ENCODE peak calls at places on chromosomes 3 and 15, in six cellular contexts. Y, B, U, I, O and G are unnamed samples.

GRCh38 chr3:192091831-192092230 is 630.9 kb downstream of the PYDC2 start:
- DNase-seq in Y (no peak), B (no peak), U (no peak), I (no peak), O (no peak), G (no peak)

GRCh38 chr15:59335197-59335786 is 37.4 kb downstream of the MYO1E start:
- DNase-seq in Y (no peak), B (no peak), U (no peak), I (no peak), O (no peak), G (no peak)

GRCh38 chr15:39887832-39888231 is 32.2 kb downstream of the GPR176 start:
- DNase-seq in Y (no peak), B (peak; percentile 64), U (peak; percentile 41), I (no peak), O (peak; percentile 59), G (peak; percentile 21)

GRCh38 chr15:74245342-74245931 is 9.3 kb downstream of the CCDC33 start:
- DNase-seq in Y (no peak), B (no peak), U (no peak), I (no peak), O (no peak), G (no peak)

GRCh38 chr15:71055461-71055860 is 59.8 kb upstream of the THSD4 start:
- DNase-seq in Y (no peak), B (no peak), U (no peak), I (no peak), O (no peak), G (no peak)

GRCh38 chr3:57158813-57159678 is 6.1 kb downstream of the IL17RD start:
- DNase-seq in Y (peak; percentile 74), B (peak; percentile 28), U (no peak), I (no peak), O (no peak), G (no peak)

GRCh38 chr15:61037031-61037430 is 192.1 kb downstream of the RORA start:
- DNase-seq in Y (no peak), B (no peak), U (no peak), I (no peak), O (no peak), G (no peak)

GRCh38 chr3:196650740-196651311 is 11.3 kb downstream of the NRROS start:
- DNase-seq in Y (no peak), B (no peak), U (peak; percentile 75), I (no peak), O (peak; percentile 53), G (peak; percentile 93)

GRCh38 chr3:16741890-16742289 is 136.7 kb upstream of the DAZL start:
- DNase-seq in Y (no peak), B (no peak), U (no peak), I (no peak), O (no peak), G (peak; percentile 12)

GRCh38 chr3:15368561-15369135 is 36.3 kb upstream of the SH3BP5 start:
- DNase-seq in Y (no peak), B (no peak), U (no peak), I (no peak), O (no peak), G (no peak)

GRCh38 chr3:149384911-149385321 is 7.5 kb upstream of the TM4SF1 start:
- DNase-seq in Y (no peak), B (no peak), U (no peak), I (no peak), O (peak; percentile 53), G (peak; percentile 73)

GRCh38 chr3:26920579-26920978 is 298.0 kb downstream of the LRRC3B start:
- DNase-seq in Y (no peak), B (no peak), U (no peak), I (no peak), O (no peak), G (no peak)

GRCh38 chr3:26915208-26915607 is 292.6 kb downstream of the LRRC3B start:
- DNase-seq in Y (peak; percentile 79), B (no peak), U (no peak), I (no peak), O (no peak), G (no peak)

GRCh38 chr3:26921054-26921453 is 298.5 kb downstream of the LRRC3B start:
- DNase-seq in Y (no peak), B (no peak), U (no peak), I (no peak), O (no peak), G (no peak)
- H3K4me3 ChIP-seq in Y (no peak overlapping the region), B (no peak overlapping the region), U (no peak overlapping the region), I (no peak overlapping the region), O (no peak overlapping the region), G (no peak overlapping the region)

GRCh38 chr15:77841376-77841775 is 208.7 kb upstream of the LINGO1 start:
- DNase-seq in Y (no peak), B (no peak), U (no peak), I (no peak), O (no peak), G (no peak)

GRCh38 chr15:77851086-77851485 is 218.4 kb upstream of the LINGO1 start:
- DNase-seq in Y (no peak), B (no peak), U (no peak), I (no peak), O (no peak), G (no peak)

GRCh38 chr15:77851696-77852095 is 219.0 kb upstream of the LINGO1 start:
- DNase-seq in Y (no peak), B (peak; percentile 55), U (no peak), I (no peak), O (no peak), G (peak; percentile 31)

GRCh38 chr15:77844798-77845446 is 212.2 kb upstream of the LINGO1 start:
- DNase-seq in Y (no peak), B (no peak), U (no peak), I (no peak), O (no peak), G (no peak)

DNA sequence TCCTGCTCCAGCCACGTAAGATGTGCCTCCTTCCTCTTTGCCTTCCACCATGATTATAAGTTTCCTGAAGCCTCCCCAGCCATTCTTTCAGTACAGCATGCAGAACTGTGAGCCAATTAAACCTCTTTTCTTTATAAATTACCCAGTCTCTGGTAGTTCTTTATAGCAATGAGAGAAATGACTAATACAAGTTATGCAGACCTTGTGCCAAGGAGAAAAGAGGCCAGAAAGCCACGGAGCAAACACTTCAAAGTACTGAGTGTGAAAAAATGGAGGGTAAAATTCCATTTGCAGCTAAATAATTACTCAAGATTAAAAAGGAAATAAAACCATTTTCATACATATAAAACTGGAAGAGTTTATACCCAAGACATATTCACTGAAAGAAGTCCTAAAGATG is 213.6 kb upstream of the LINGO1 start:
- DNase-seq in Y (no peak), B (no peak), U (no peak), I (no peak), O (no peak), G (no peak)
- H3K9me3 ChIP-seq in Y (no peaks in the 10 kb centered on the region), B (no peaks in the 10 kb centered on the region), U (peaks cover 22% of the 10 kb centered on the region), I (no peaks in the 10 kb centered on the region), O (no peaks in the 10 kb centered on the region), G (peaks cover 18% of the 10 kb centered on the region)

GRCh38 chr3:65130782-65131181 is 443.0 kb upstream of the ADAMTS9 start:
- DNase-seq in Y (no peak), B (no peak), U (no peak), I (no peak), O (no peak), G (no peak)

GRCh38 chr3:65128346-65128745 is 440.5 kb upstream of the ADAMTS9 start:
- DNase-seq in Y (no peak), B (no peak), U (no peak), I (no peak), O (no peak), G (no peak)

DNA sequence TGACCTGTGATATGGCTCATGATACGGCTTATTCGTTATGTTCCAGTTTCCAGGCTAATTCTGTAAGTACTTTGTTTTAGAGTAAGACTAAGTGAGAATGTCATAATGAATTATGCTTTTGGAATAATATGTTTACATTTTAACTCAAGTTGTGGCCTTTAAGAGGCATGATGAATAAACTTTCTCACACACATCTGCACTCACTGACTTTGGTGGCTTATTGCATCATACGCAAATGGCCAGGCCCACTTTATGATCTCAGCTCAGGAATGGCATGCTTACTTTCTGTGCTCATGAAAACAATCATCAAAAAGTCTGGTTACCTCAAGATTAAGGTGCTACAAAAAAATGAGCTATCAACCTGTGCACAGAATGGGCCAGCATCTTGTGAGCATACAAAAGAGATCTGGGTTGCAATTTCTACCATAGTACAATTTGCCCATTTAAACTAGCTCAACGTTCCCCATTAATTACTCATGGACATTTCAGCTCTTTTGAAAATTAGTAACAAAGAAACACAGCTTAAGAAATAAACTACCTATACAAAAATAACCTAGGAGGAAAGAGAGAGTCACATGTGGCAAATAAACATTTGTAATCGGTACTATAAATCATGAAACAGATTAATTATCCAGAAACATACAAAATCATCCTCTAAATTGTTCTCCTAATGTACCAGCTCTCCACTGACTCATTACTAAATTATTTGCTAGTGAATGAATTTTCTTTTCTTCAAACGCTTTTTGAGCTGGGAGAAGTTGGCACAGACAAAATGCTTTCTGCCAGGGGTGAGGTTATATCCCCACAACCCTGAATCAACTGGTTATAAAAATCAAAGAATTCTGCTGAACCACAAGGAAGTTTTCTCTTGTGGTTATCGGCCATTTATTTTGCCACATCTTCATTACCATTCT is 439.0 kb upstream of the ADAMTS9 start:
- DNase-seq in Y (no peak), B (no peak), U (no peak), I (no peak), O (no peak), G (peak; percentile 22)
- H3K4me3 ChIP-seq in Y (no peak overlapping the region), B (no peak overlapping the region), U (no peak overlapping the region), I (no peak overlapping the region), O (no peak overlapping the region), G (no peak overlapping the region)

GRCh38 chr15:79919749-79920511 is 23.1 kb upstream of the MTHFS start:
- DNase-seq in Y (no peak), B (no peak), U (no peak), I (no peak), O (no peak), G (no peak)
- H3K9me3 ChIP-seq in Y (no peaks in the 10 kb centered on the region), B (peaks cover 1% of the 10 kb centered on the region), U (peaks cover 59% of the 10 kb centered on the region), I (no peaks in the 10 kb centered on the region), O (peaks cover 24% of the 10 kb centered on the region), G (peaks cover 54% of the 10 kb centered on the region)

GRCh38 chr15:67833504-67834248 is 6.2 kb downstream of the RNU6-1 start:
- DNase-seq in Y (peak; percentile 54), B (peak; percentile 36), U (no peak), I (no peak), O (no peak), G (no peak)

GRCh38 chr15:67832965-67833503 is 6.8 kb downstream of the RNU6-1 start:
- DNase-seq in Y (no peak), B (no peak), U (no peak), I (no peak), O (no peak), G (no peak)

GRCh38 chr15:67834593-67835348 is 5.1 kb downstream of the RNU6-1 start:
- DNase-seq in Y (no peak), B (no peak), U (no peak), I (no peak), O (no peak), G (no peak)

GRCh38 chr15:67835349-67836133 is 4.3 kb downstream of the RNU6-1 start:
- DNase-seq in Y (no peak), B (no peak), U (no peak), I (no peak), O (no peak), G (no peak)

GRCh38 chr15:67834249-67834592 is 5.6 kb downstream of the RNU6-1 start:
- DNase-seq in Y (no peak), B (no peak), U (no peak), I (no peak), O (no peak), G (no peak)
- H3K4me3 ChIP-seq in Y (peak overlapping the region; percentile 62), B (no peak overlapping the region), U (no peak overlapping the region), I (no peak overlapping the region), O (peak overlapping the region; percentile 32), G (no peak overlapping the region)